ENCODE peak calls at places on chromosomes 11 and 22, in seven cellular contexts. X is mammary epithelial cell, U is lower lobe of right lung, D is upper lobe of right lung, H is neural progenitor cell, T is cardiac muscle cell, Q is AG04450. O is an unnamed sample.

GRCh38 chr11:33936745-33937612 is 45.1 kb upstream of the LMO2 start:
- DNase-seq in H (no peak), X (peak; percentile 55), D (no peak), T (peak; percentile 65), U (no peak), Q (no peak), O (no peak)

GRCh38 chr11:105673089-105673488 is 63.2 kb downstream of the GRIA4 start:
- DNase-seq in T (peak; percentile 89), H (peak; percentile 87), X (peak; percentile 35), Q (peak; percentile 34), D (no peak), U (no peak), O (no peak)

GRCh38 chr11:99988105-99988907 is 698.8 kb upstream of the ARHGAP42 start:
- DNase-seq in D (no peak), X (no peak), Q (no peak), T (no peak), U (no peak), H (no peak), O (no peak)

GRCh38 chr11:24386551-24387404 is 110.1 kb upstream of the LUZP2 start:
- DNase-seq in T (peak; percentile 56), H (peak; percentile 58), D (no peak), U (no peak), Q (peak; percentile 24), X (peak; percentile 8), O (no peak)

GRCh38 chr22:41092023-41092817 is at the start of gene EP300:
- DNase-seq in U (peak; percentile 91), Q (no peak), X (peak; percentile 67), H (peak; percentile 85), D (peak; percentile 94), T (peak; percentile 68), O (peak; percentile 98)

GRCh38 chr22:37546436-37547248 is 13.6 kb upstream of the CDC42EP1 start:
- DNase-seq in X (no peak), H (peak; percentile 70), U (peak; percentile 73), Q (no peak), T (peak; percentile 60), D (peak; percentile 81), O (no peak)

GRCh38 chr22:25202290-25202921 is 2.7 kb downstream of the CRYBB3 start:
- DNase-seq in X (peak; percentile 33), U (peak; percentile 60), Q (peak; percentile 11), T (peak; percentile 78), H (peak; percentile 84), D (peak; percentile 67), O (no peak)

GRCh38 chr22:20442485-20443284 is 5.1 kb upstream of the SCARF2 start:
- DNase-seq in Q (no peak), H (no peak), D (no peak), X (no peak), U (peak; percentile 24), T (no peak), O (peak; percentile 55)

GRCh38 chr11:44356351-44356750 is 46.4 kb upstream of the ALX4 start:
- DNase-seq in D (peak; percentile 34), Q (no peak), T (no peak), H (no peak), U (no peak), X (no peak), O (no peak)
- H3K27me3 ChIP-seq in D (peaks cover 5% of the 10 kb centered on the region), Q (peaks cover 32% of the 10 kb centered on the region), T (peaks cover 3% of the 10 kb centered on the region), H (no peaks in the 10 kb centered on the region), U (peaks cover 5% of the 10 kb centered on the region), X (peaks cover 3% of the 10 kb centered on the region), O (peaks cover 4% of the 10 kb centered on the region)

DNA sequence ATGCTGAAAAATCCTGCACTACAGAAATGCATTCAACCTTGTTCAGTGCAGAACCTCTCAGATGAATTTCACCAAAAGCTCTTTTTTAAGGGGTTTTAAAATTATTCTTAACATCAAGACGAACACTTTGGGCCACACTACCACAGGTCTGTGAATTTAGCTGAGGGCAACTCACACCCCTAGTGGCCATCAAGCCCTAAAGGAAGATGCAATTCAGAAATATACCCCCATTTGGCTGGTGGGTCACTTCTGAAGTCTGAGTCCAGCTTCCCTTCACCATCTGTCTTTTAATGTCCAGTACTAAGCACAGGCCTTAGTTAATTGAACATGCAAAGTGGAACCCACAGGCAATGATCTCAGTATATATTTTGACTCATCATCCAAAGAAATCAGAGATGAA is 50.5 kb downstream of the FAM76B start:
- DNase-seq in X (no peak), U (no peak), T (no peak), D (no peak), Q (no peak), H (peak; percentile 8), O (no peak)
- TF ChIP-seq CTCF in X (peak; percentile 2), U (no peak), T (no peak), D (no peak), Q (peak; percentile 11), H (peak; percentile 48), O (no peak)

GRCh38 chr22:47277511-47277910 is 515.1 kb downstream of the TBC1D22A start:
- DNase-seq in D (peak; percentile 37), U (no peak), Q (no peak), T (no peak), H (no peak), X (no peak), O (no peak)
- H3K27me3 ChIP-seq in D (peaks cover 5% of the 10 kb centered on the region), U (peaks cover 12% of the 10 kb centered on the region), Q (peaks cover 2% of the 10 kb centered on the region), T (no peaks in the 10 kb centered on the region), H (no peaks in the 10 kb centered on the region), X (no peaks in the 10 kb centered on the region), O (no peaks in the 10 kb centered on the region)

DNA sequence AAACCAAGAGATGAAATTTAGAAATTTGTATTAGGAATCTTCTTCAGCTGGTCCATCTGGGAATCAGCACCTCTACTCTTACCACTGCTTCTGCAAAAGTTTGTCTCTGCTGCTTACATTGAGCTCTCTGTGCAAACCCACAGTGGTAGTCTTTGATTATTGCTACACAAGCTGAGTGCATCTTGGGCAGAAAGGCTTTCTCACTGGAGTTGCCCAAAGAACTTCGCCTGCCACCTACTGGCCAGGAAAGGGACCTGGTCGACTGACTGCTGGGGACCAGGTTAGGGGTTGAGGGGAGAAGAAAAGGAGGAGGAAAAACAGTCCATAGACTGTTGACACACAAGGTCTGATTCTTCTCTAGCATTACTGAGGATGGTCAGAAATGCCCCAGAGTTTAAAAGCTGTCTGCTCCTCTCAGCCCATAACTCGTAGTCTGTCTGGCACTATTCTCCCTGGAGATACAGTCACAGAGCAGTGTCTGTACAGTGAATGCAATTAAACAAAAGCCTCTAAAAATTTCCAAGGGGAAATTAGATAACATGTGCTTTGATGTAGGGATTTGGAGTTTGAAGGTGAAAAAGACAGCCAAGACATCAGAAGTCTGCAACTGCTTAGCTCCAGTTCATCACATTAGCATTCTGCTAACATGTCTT is 215.0 kb upstream of the CTSC start:
- DNase-seq in Q (no peak), T (peak; percentile 72), D (peak; percentile 66), X (peak; percentile 55), U (peak; percentile 50), H (peak; percentile 73), O (peak; percentile 76)
- TF ChIP-seq CTCF in Q (peak; percentile 71), T (peak; percentile 72), D (peak; percentile 64), X (peak; percentile 79), U (peak; percentile 63), H (peak; percentile 83), O (peak; percentile 44)

GRCh38 chr11:16395601-16396000 is 39.3 kb upstream of the SOX6 start:
- DNase-seq in T (no peak), D (no peak), H (no peak), U (no peak), Q (no peak), X (no peak), O (no peak)
- H3K27me3 ChIP-seq in T (peaks cover 47% of the 10 kb centered on the region), D (no peaks in the 10 kb centered on the region), H (peaks cover 95% of the 10 kb centered on the region), U (no peaks in the 10 kb centered on the region), Q (no peaks in the 10 kb centered on the region), X (no peaks in the 10 kb centered on the region), O (no peaks in the 10 kb centered on the region)

GRCh38 chr11:129766858-129767604 is 48.6 kb upstream of the TMEM45B start:
- DNase-seq in Q (no peak), U (no peak), T (peak; percentile 68), H (peak; percentile 63), X (peak; percentile 17), D (no peak), O (no peak)
- TF ChIP-seq CTCF in Q (peak; percentile 69), U (peak; percentile 40), T (peak; percentile 63), H (peak; percentile 73), X (peak; percentile 30), D (peak; percentile 45), O (no peak)

GRCh38 chr22:22661275-22661674 is 16.9 kb downstream of the GGTLC2 start:
- DNase-seq in H (no peak), T (no peak), X (no peak), U (no peak), D (no peak), Q (no peak), O (no peak)
- H3K27me3 ChIP-seq in H (peaks cover 89% of the 10 kb centered on the region), T (no peaks in the 10 kb centered on the region), X (no peaks in the 10 kb centered on the region), U (no peaks in the 10 kb centered on the region), D (no peaks in the 10 kb centered on the region), Q (peaks cover 28% of the 10 kb centered on the region), O (no peaks in the 10 kb centered on the region)

GRCh38 chr11:68021167-68021787 is 9.2 kb upstream of the NDUFS8 start:
- DNase-seq in X (no peak), T (peak; percentile 24), U (peak; percentile 71), D (no peak), Q (no peak), H (peak; percentile 67), O (no peak)
- TF ChIP-seq CTCF in X (peak; percentile 29), T (peak; percentile 33), U (peak; percentile 25), D (peak; percentile 33), Q (no peak), H (peak; percentile 31), O (no peak)

DNA sequence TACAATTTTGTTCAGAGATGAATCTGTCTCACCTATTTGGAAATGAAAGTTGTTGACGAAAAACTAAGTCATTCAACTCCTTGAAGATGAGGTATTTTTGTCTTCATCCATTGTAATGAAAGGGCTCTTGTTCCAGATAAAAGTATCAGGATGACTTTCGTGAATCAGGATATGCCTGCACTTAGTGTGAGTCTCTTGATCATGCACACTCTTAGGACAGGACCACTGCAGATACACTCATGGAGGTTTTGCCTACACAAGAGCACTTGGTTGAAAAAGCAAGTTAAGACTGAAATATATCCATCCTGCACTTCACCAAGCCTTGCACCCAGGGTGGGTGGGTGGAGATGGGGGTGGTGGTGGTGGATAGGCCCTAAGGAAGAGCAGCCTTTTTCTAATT is 120.8 kb upstream of the MTMR2 start:
- DNase-seq in U (no peak), T (no peak), Q (no peak), X (no peak), D (no peak), H (no peak), O (no peak)
- H3K27me3 ChIP-seq in U (no peaks in the 10 kb centered on the region), T (no peaks in the 10 kb centered on the region), Q (no peaks in the 10 kb centered on the region), X (no peaks in the 10 kb centered on the region), D (no peaks in the 10 kb centered on the region), H (no peaks in the 10 kb centered on the region), O (no peaks in the 10 kb centered on the region)

GRCh38 chr11:96315476-96315875 is 27.5 kb downstream of the MAML2 start:
- DNase-seq in U (no peak), Q (no peak), T (no peak), D (no peak), H (no peak), X (no peak), O (no peak)
- TF ChIP-seq CTCF in U (no peak), Q (no peak), T (no peak), D (no peak), H (no peak), X (no peak), O (no peak)